ENCODE peak calls at places on chromosomes 1 and 21, in seven cellular contexts. F is left ventricle myocardium inferior; Z is WERI-Rb-1; E is CD4-positive, alpha-beta T cell; N is progenitor cell of endocrine pancreas; L is left lung; X is hepatocyte. D is an unnamed sample.

GRCh38 chr21:39346671-39347327 is 2.1 kb downstream of the HMGN1 start:
- DNase-seq in F (no peak), E (no peak), N (no peak), L (no peak), X (no peak), Z (no peak), D (no peak)

GRCh38 chr1:111030590-111030989 is 66.9 kb upstream of the LRIF1 start:
- DNase-seq in N (peak; percentile 14), Z (peak; percentile 51), E (peak; percentile 27), L (no peak), F (no peak), X (peak; percentile 68), D (peak; percentile 56)

GRCh38 chr21:29007801-29008200 is 11.3 kb downstream of the RWDD2B start:
- DNase-seq in N (no peak), Z (no peak), X (no peak), L (no peak), E (no peak), F (no peak), D (no peak)

GRCh38 chr1:27858949-27859576 is 13.3 kb upstream of the THEMIS2 start:
- DNase-seq in Z (no peak), N (no peak), X (no peak), E (no peak), L (no peak), F (no peak), D (no peak)

GRCh38 chr1:246651012-246651411 is 73.2 kb upstream of the SCCPDH start:
- DNase-seq in N (no peak), E (no peak), Z (no peak), X (no peak), L (no peak), F (no peak), D (no peak)

GRCh38 chr1:185193756-185194155 is 36.8 kb downstream of the SWT1 start:
- DNase-seq in N (no peak), L (no peak), Z (no peak), X (no peak), E (no peak), F (no peak), D (no peak)

GRCh38 chr1:186813420-186813819 is 15.3 kb upstream of the PLA2G4A start:
- DNase-seq in N (no peak), E (no peak), L (no peak), X (no peak), F (no peak), Z (no peak), D (no peak)

GRCh38 chr1:53379662-53380002 is 51.8 kb upstream of the LRP8 start:
- DNase-seq in F (no peak), X (no peak), E (no peak), L (no peak), N (no peak), Z (no peak), D (no peak)

GRCh38 chr1:162381941-162382750 is 618 bp downstream of the C1orf226 start:
- DNase-seq in E (no peak), L (no peak), X (no peak), Z (no peak), N (no peak), F (no peak), D (no peak)

GRCh38 chr1:178542554-178543290 is 29.8 kb downstream of the TEX35 start:
- DNase-seq in N (peak; percentile 99), F (peak; percentile 90), Z (peak; percentile 96), X (peak; percentile 90), E (peak; percentile 79), L (peak; percentile 97), D (peak; percentile 98)

GRCh38 chr1:26438041-26438440 is 5.9 kb downstream of the DHDDS start:
- DNase-seq in E (no peak), N (no peak), F (no peak), X (no peak), Z (no peak), L (no peak), D (no peak)

DNA sequence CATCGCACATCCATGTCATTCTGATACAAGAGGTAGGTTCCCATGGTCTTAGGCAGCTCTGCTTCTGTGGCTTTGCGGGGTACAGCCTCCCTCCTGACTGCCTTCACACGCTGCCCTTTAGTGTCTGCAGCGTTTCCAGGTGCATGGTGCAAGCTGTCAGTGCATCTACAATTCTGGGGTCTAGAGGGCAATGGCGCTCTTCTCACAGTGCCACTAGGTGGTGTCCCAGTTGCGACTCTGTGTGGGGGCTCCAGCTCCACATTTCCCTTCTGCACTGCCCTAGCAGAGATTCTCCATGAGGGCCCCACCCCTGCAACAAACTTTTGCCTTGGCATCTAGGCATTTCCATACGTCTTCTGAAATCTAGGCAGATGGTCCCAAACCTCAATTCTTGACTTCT is 138.2 kb upstream of the BRINP3 start:
- DNase-seq in F (no peak), L (no peak), X (no peak), E (no peak), N (no peak), Z (no peak), D (no peak)
- TF ChIP-seq CTCF in F (no peak), L (no peak), X (no peak), E (no peak), N (no peak), Z (peak; percentile 7), D (no peak)

GRCh38 chr21:43782741-43783700 is 6.4 kb upstream of the RRP1 start:
- DNase-seq in L (no peak), F (no peak), Z (no peak), X (no peak), E (no peak), N (no peak), D (peak; percentile 45)
- TF ChIP-seq CTCF in L (no peak), F (no peak), Z (no peak), X (no peak), E (no peak), N (no peak), D (no peak)

DNA sequence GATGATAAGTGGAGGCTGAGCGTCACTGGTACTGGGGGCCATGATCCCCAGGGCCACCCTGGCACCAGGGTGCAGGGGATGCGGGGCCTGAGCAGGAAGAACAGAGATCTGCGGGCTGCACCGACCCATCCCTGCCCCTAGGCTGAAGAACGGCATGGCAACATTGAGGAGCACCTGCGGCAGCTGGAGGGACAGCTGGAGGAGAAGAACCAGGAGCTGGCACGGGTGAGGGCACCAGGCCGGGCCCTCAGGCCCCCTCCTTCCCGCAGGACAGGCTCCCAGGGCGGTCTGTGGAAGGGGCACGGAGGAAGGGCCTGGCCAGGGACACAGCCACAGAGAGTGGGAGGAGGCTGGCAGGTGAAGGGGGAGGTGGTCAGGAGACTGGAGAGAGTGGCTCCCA is 21.8 kb downstream of the PPFIA4 start:
- DNase-seq in L (no peak), X (no peak), Z (no peak), E (no peak), N (no peak), F (no peak), D (no peak)
- TF ChIP-seq CTCF in L (no peak), X (no peak), Z (no peak), E (no peak), N (no peak), F (no peak), D (no peak)

GRCh38 chr1:38031513-38031866 is 15.1 kb downstream of the POU3F1 start:
- DNase-seq in E (no peak), L (no peak), N (no peak), X (no peak), F (no peak), Z (no peak), D (no peak)
- TF ChIP-seq CTCF in E (no peak), L (no peak), N (no peak), X (no peak), F (no peak), Z (no peak), D (no peak)

DNA sequence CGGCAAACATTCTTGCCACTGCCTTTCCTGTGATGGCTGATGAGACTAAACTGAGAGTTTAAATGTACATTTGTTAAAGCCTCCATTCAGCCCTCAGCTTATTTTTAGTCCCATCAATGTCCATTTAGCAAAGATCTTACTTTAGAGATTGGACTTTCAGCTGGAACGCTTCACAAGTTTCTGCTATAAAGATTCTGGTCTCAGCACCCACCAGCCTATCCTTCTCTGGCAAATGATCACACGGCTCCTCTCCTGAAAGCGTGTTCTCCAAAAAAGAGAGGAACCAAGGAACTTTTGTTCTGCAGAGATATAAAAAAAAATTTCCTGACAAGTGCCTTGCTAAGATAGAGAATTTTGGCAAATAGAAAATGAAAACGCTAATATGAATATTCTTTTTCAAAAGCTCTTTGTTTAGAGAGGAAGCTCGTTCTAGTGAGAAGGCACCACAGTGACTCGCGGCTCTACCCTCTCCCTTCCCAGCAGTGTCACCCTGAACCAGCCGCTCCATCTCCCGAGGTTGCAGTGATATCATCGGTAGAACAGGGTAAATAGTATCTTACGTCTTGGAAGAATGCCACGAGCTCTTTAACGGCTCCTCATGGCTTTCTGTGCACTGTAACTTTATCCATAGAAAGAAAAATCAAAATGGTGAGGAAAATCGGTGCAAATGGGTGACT is 200.2 kb downstream of the APP start:
- DNase-seq in F (peak; percentile 20), Z (no peak), X (no peak), L (no peak), N (no peak), E (no peak), D (no peak)
- TF ChIP-seq CTCF in F (no peak), Z (no peak), X (no peak), L (no peak), N (no peak), E (no peak), D (no peak)

DNA sequence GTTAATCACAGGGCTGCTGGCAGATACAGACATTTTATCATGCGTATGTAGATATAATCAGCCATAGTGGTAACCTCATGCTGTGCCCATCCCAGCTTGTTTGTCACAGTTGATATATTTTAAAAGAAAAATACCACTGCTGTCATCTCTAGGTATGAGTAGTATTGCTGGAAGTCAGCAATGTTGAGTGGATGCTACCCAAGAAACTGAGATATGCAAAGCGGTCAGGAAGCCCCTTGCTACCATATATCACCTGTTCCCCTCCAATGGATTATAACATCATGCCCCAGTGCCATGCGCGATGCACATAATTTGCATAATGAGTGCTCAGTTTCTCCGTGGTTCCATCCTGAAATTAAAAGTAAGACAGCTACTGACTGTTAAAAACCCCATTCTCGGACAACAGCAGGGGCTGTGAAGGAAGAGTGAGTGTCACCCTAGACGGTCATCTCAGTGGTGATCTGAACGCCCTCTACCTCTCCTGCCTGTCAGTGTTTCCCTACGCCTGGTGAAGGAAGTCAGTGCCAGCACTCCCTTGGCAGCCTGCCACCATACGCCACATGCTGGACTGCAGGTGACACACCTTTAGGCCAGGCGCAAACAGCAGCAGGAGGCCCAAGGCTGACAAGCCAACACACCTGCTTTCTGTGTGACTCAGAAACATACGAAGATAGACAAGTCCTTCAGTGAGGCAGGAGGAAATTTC is 2.7 kb downstream of the IL10RB start:
- DNase-seq in Z (no peak), E (no peak), F (no peak), X (peak; percentile 79), L (peak; percentile 92), N (no peak), D (peak; percentile 93)
- TF ChIP-seq CTCF in Z (no peak), E (no peak), F (no peak), X (no peak), L (no peak), N (no peak), D (no peak)

DNA sequence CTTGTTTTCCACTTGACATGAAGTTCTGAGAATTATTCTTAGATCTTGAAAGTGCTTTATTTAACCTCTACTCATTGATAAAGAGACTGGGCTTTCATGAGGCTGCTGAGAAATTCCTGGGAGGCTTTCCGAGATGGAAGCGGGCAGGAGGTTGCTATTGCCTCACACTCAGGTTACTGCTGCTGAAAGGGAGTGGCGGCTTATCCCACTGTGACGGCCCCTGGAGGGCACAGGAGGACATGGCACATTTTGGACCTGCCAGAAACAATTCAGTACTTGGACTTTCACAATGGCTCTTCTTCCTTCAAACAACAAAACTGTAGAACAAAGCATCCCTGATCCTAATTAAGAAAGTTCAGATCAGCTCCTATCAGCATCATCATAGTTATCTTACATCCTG is 16.2 kb upstream of the MARK1 start:
- DNase-seq in X (peak; percentile 35), Z (peak; percentile 27), N (no peak), L (no peak), E (no peak), F (peak; percentile 16), D (peak; percentile 22)
- TF ChIP-seq CTCF in X (no peak), Z (peak; percentile 53), N (peak; percentile 56), L (no peak), E (no peak), F (peak; percentile 52), D (no peak)

GRCh38 chr1:188706742-188707141 is 1770.9 kb downstream of the BRINP3 start:
- DNase-seq in F (no peak), L (no peak), N (no peak), E (no peak), X (peak; percentile 6), Z (no peak), D (peak; percentile 44)
- TF ChIP-seq CTCF in F (no peak), L (no peak), N (no peak), E (no peak), X (no peak), Z (no peak), D (peak; percentile 22)

D was measured in Calu3.